ENCODE peak calls at places on chromosomes 11 and 22, in nine cellular contexts. H, Q, K, V, F, C, T, N and D are unnamed samples.

GRCh38 chr11:132405728-132406127 is 1035.3 kb downstream of the NTM start:
- DNase-seq in N (no peak), C (no peak), T (no peak), V (no peak), K (no peak), F (no peak), H (no peak), Q (peak), D (no peak)

GRCh38 chr11:65651589-65652510 is 10.9 kb downstream of the RELA start:
- DNase-seq in Q (peak), H (no peak), T (peak), F (no peak), C (peak), V (no peak), K (no peak), N (no peak), D (peak)

GRCh38 chr22:43263645-43264514 is 76.9 kb upstream of the TTLL12 start:
- DNase-seq in K (no peak), F (peak), V (no peak), N (no peak), C (peak), T (peak), Q (peak), H (peak), D (peak)

GRCh38 chr11:398826-399225 is 4.8 kb downstream of the PKP3 start:
- DNase-seq in N (peak), Q (peak), C (no peak), K (no peak), T (no peak), H (no peak), F (no peak), V (no peak), D (no peak)

GRCh38 chr11:132408877-132409276 is 1038.5 kb downstream of the NTM start:
- DNase-seq in F (no peak), V (no peak), Q (no peak), N (no peak), C (no peak), T (no peak), H (no peak), K (no peak), D (no peak)

GRCh38 chr22:39628563-39629080 is 58.1 kb downstream of the CACNA1I start:
- DNase-seq in C (no peak), F (no peak), N (no peak), V (no peak), K (no peak), T (no peak), Q (no peak), H (no peak), D (no peak)

GRCh38 chr22:47297261-47298016 is 535.0 kb downstream of the TBC1D22A start:
- DNase-seq in C (no peak), V (no peak), N (no peak), F (no peak), Q (no peak), T (no peak), H (no peak), K (no peak), D (no peak)

GRCh38 chr11:17898071-17898470 is 114.8 kb downstream of the SERGEF start:
- DNase-seq in T (no peak), Q (no peak), K (no peak), H (no peak), F (no peak), C (no peak), N (no peak), V (no peak), D (no peak)

GRCh38 chr11:47378011-47378835 is at the start of gene SPI1:
- DNase-seq in T (no peak), H (no peak), V (no peak), C (no peak), Q (no peak), F (no peak), N (no peak), K (peak), D (no peak)

GRCh38 chr11:14894657-14895598 is 2.9 kb upstream of the CYP2R1 start:
- DNase-seq in H (no peak), Q (no peak), N (no peak), C (no peak), K (no peak), F (no peak), V (no peak), T (peak), D (peak)

GRCh38 chr11:60840711-60841430 is 1.0 kb upstream of the CCDC86 start:
- DNase-seq in Q (peak), F (no peak), N (no peak), H (no peak), C (no peak), T (peak), K (no peak), V (no peak), D (peak)

GRCh38 chr22:37304595-37305343 is 22.5 kb downstream of the CYTH4 start:
- DNase-seq in C (no peak), Q (peak), V (no peak), N (no peak), T (peak), H (no peak), F (no peak), K (no peak), D (peak)

GRCh38 chr11:105151936-105152554 is 12.5 kb upstream of the CARD18 start:
- DNase-seq in C (no peak), K (no peak), T (peak), F (no peak), H (no peak), N (no peak), Q (peak), V (no peak), D (peak)

GRCh38 chr11:2930705-2931415 is 1.6 kb upstream of the PHLDA2 start:
- DNase-seq in H (peak), F (no peak), V (peak), Q (peak), T (peak), K (peak), N (peak), C (peak), D (peak)

GRCh38 chr11:67644042-67644441 is 4.5 kb upstream of the TBX10 start:
- DNase-seq in T (peak), V (no peak), K (no peak), Q (peak), C (no peak), N (peak), H (no peak), F (no peak), D (no peak)

GRCh38 chr11:68065841-68066240 is 27.0 kb downstream of the TCIRG1 start:
- DNase-seq in H (no peak), Q (no peak), N (no peak), C (no peak), K (no peak), T (no peak), V (no peak), F (no peak), D (no peak)

GRCh38 chr11:82356316-82356715 is 377.3 kb downstream of the FAM181B start:
- DNase-seq in K (no peak), T (peak), Q (no peak), V (no peak), F (no peak), C (no peak), H (no peak), N (no peak), D (no peak)

GRCh38 chr22:44997060-44997459 is 12.7 kb downstream of the PHF21B start:
- DNase-seq in N (no peak), C (no peak), V (no peak), T (no peak), F (no peak), Q (no peak), H (no peak), K (no peak), D (no peak)

GRCh38 chr11:40842750-40843339 is 616.6 kb downstream of the LRRC4C start:
- DNase-seq in K (no peak), F (no peak), T (no peak), H (no peak), Q (no peak), C (no peak), N (no peak), V (no peak), D (no peak)